ENCODE peak calls at places on chromosomes 16 and 17, in seven cellular contexts. B, T, S, I, W, O and A are unnamed samples.

GRCh38 chr17:80187090-80187489 is 17.3 kb downstream of the CARD14 start:
- DNase-seq in B (no peak), T (no peak), S (no peak), I (no peak), W (peak; percentile 58), O (no peak), A (no peak)

GRCh38 chr16:53099318-53100130 is 44.7 kb downstream of the CHD9 start:
- DNase-seq in B (peak; percentile 68), T (peak; percentile 96), S (peak; percentile 70), I (peak; percentile 93), W (peak; percentile 86), O (peak; percentile 94), A (peak; percentile 95)

GRCh38 chr17:1970843-1971384 is 54.2 kb downstream of the RTN4RL1 start:
- DNase-seq in B (no peak), T (no peak), S (no peak), I (no peak), W (no peak), O (no peak), A (no peak)

GRCh38 chr16:8868272-8869211 is at the start of gene CARHSP1:
- DNase-seq in B (peak; percentile 51), T (peak; percentile 88), S (peak; percentile 73), I (peak; percentile 88), W (peak; percentile 92), O (peak; percentile 90), A (peak; percentile 96)

GRCh38 chr17:44094701-44095387 is 24.3 kb downstream of the G6PC3 start:
- DNase-seq in B (no peak), T (no peak), S (no peak), I (no peak), W (no peak), O (no peak), A (no peak)

GRCh38 chr16:81500833-81501521 is 56.4 kb downstream of the CMIP start:
- DNase-seq in B (no peak), T (no peak), S (no peak), I (no peak), W (no peak), O (no peak), A (no peak)

GRCh38 chr17:56593741-56594527 is 435 bp downstream of the NOG start:
- DNase-seq in B (no peak), T (peak; percentile 50), S (no peak), I (peak; percentile 82), W (peak; percentile 71), O (peak; percentile 16), A (no peak)

GRCh38 chr16:57646388-57647039 is 18.1 kb downstream of the ADGRG1 start:
- DNase-seq in B (no peak), T (no peak), S (no peak), I (no peak), W (no peak), O (no peak), A (no peak)

GRCh38 chr17:15469260-15469659 is 1.8 kb upstream of the CDRT4 start:
- DNase-seq in B (no peak), T (no peak), S (peak; percentile 70), I (no peak), W (no peak), O (no peak), A (no peak)

GRCh38 chr17:40348562-40349476 is 15.7 kb downstream of the GJD3 start:
- DNase-seq in B (no peak), T (peak; percentile 65), S (no peak), I (no peak), W (no peak), O (peak; percentile 57), A (no peak)

GRCh38 chr16:64131423-64131822 is 990.4 kb downstream of the CDH11 start:
- DNase-seq in B (no peak), T (no peak), S (no peak), I (no peak), W (no peak), O (no peak), A (no peak)

GRCh38 chr17:44772308-44773024 is 13.7 kb downstream of the ADAM11 start:
- DNase-seq in B (no peak), T (no peak), S (no peak), I (no peak), W (no peak), O (no peak), A (no peak)

GRCh38 chr16:20868890-20869289 is 31.3 kb downstream of the DCUN1D3 start:
- DNase-seq in B (no peak), T (peak; percentile 63), S (peak; percentile 62), I (no peak), W (no peak), O (peak; percentile 88), A (no peak)

DNA sequence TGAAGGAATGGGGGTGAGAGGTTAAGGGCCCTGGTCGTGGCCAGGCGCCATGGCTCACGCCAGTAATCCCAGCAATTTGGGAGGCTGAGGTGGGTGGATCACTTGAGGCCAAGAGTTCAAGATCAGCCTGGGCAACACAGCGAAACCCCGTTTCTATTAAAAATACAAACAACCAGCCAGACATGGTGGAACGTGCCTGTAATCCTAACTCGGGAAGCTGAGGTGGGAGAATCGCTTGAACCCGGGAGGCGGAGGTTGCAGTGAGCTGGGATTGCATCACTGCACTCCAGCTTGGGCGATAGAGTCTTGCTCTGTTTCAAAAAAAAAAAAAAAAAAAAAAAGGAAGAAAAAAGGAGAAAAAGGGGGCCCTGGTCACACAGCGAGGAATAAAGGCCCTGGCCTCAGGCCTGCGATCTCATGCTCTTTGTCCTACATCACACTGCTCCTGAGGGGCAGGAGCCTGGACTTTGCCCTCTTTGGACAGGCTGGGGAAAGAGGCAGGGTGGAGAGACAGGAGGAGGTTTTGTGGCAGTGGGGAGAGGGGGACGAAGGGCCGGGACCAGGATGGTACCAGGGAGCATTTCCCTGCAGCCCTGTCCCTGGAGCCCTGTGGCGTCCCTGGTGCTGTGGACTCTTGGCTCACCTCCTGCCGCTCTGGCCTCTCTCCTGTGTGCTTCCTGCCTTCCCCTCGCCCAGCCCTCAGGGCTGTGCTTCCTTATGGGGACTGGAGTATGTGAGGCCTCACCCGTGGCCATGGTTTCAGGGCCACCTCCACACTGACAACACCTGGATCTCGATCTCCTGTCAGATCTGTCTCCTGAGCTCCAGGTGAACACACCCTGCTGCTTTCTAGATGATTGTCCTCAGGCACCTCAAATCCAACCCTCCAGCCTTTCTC is 19.7 kb upstream of the SLC25A19 start:
- DNase-seq in B (no peak), T (peak; percentile 61), S (no peak), I (no peak), W (peak; percentile 35), O (peak; percentile 77), A (no peak)
- TF ChIP-seq EP300 in B (no peak), T (no peak), S (no peak), I (no peak), W (no peak), O (no peak), A (no peak)

GRCh38 chr17:17783121-17783824 is 53.5 kb downstream of the SREBF1 start:
- DNase-seq in B (peak; percentile 33), T (peak; percentile 59), S (no peak), I (peak; percentile 83), W (no peak), O (peak; percentile 60), A (no peak)
- H3K4me1 ChIP-seq in B (peaks cover 11% of the 10 kb centered on the region), T (peaks cover 43% of the 10 kb centered on the region), S (peaks cover 82% of the 10 kb centered on the region), I (peaks cover 32% of the 10 kb centered on the region), W (peaks cover 65% of the 10 kb centered on the region), O (peaks cover 62% of the 10 kb centered on the region), A (peaks cover 80% of the 10 kb centered on the region)

GRCh38 chr17:7014995-7015586 is 2.7 kb downstream of the RNASEK start:
- DNase-seq in B (peak; percentile 54), T (peak; percentile 49), S (no peak), I (no peak), W (no peak), O (peak; percentile 49), A (no peak)
- TF ChIP-seq CTCF in B (no peak), T (no peak), S (no peak), I (no peak), W (peak; percentile 19), O (no peak), A (no peak)

DNA sequence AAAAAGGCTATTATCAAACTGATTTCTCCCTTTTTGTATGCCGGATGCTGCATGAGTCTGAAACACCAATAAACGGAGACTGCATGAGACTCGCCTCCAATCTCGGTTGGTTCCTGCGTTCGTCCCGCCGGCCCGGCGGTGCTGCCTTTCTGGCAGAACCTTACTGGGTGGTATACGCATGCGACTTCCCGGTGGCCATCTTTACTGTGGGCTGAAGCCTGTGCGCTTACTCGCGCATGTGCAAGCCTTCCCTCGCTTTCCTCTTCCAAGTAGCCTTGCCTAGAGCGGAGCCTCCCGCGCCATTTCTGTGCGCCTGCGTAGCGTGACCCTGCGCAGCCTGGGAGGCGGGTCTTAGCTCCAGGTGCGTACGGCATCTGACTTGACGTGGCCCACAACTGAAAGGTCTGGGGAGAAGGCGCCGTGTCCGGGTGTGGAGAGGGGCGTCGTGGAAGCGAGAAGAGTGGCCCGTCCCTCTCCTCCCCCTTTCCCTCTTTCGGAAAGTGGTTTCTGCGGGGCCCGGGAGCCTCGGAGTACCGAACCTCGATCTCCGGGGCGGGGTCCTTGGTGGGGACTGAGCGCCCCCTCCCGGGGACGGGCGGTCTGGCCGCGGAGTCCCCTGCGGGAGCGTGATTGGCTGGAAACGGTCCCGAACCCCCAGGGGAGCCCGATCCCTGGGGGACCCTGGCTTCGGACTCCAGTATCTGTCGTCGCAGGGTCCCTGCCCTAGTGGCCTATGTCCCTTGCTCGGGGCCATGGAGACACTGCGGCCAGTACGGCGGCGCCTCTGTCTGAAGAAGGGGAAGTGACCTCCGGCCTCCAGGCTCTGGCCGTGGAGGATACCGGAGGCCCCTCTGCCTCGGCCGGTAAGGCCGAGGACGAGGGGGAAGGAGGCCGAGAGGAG is at the start of gene PAGR1:
- DNase-seq in B (peak; percentile 100), T (peak; percentile 99), S (peak; percentile 95), I (peak; percentile 98), W (peak; percentile 95), O (peak; percentile 99), A (peak; percentile 99)
- TF ChIP-seq EP300 in B (peak; percentile 11), T (no peak), S (peak; percentile 72), I (no peak), W (no peak), O (no peak), A (no peak)

GRCh38 chr16:50373345-50373701 is 4.5 kb upstream of the BRD7 start:
- DNase-seq in B (no peak), T (no peak), S (no peak), I (no peak), W (no peak), O (no peak), A (no peak)
- H3K4me1 ChIP-seq in B (no peaks in the 10 kb centered on the region), T (no peaks in the 10 kb centered on the region), S (peaks cover 8% of the 10 kb centered on the region), I (no peaks in the 10 kb centered on the region), W (peaks cover 6% of the 10 kb centered on the region), O (peaks cover 13% of the 10 kb centered on the region), A (peaks cover 30% of the 10 kb centered on the region)